ENCODE peak calls at places on chromosomes 11 and 22, in seven cellular contexts. One of them, this sample, is unnamed. For H3K27me3, the result is how much of the 10 kb centered on the place peaks cover.

GRCh38 chr11:12063251-12063650 is 47.1 kb upstream of the MICAL2 start:
- DNase-seq in SK-N-SH: no peak
- DNase-seq in K562: no peak
- DNase-seq in GM12878: no peak
- DNase-seq in H1: no peak
- DNase-seq in HCT116: no peak
- DNase-seq in HepG2: no peak
- DNase-seq in this sample: no peak

GRCh38 chr11:80109652-80110051 is 668.8 kb upstream of the TENM4 start:
- DNase-seq in SK-N-SH: no peak
- DNase-seq in HepG2: no peak
- DNase-seq in GM12878: no peak
- DNase-seq in H1: no peak
- DNase-seq in K562: no peak
- DNase-seq in HCT116: no peak
- DNase-seq in this sample: no peak

GRCh38 chr22:35921777-35922176 is 106.8 kb downstream of the RBFOX2 start:
- DNase-seq in HCT116: peak
- DNase-seq in H1: no peak
- DNase-seq in HepG2: peak
- DNase-seq in SK-N-SH: peak
- DNase-seq in K562: peak
- DNase-seq in GM12878: peak
- DNase-seq in this sample: peak

GRCh38 chr11:92697461-92698314 is 271.8 kb upstream of the MTNR1B start:
- DNase-seq in HCT116: no peak
- DNase-seq in H1: no peak
- DNase-seq in K562: no peak
- DNase-seq in SK-N-SH: peak
- DNase-seq in HepG2: no peak
- DNase-seq in GM12878: no peak
- DNase-seq in this sample: no peak

GRCh38 chr11:9859491-9860305 is 195.8 kb downstream of the SWAP70 start:
- DNase-seq in K562: no peak
- DNase-seq in HepG2: no peak
- DNase-seq in SK-N-SH: no peak
- DNase-seq in H1: no peak
- DNase-seq in HCT116: no peak
- DNase-seq in GM12878: no peak
- DNase-seq in this sample: no peak

GRCh38 chr22:48606684-48607307 is 1220.9 kb downstream of the BRD1 start:
- DNase-seq in SK-N-SH: no peak
- DNase-seq in K562: no peak
- DNase-seq in HCT116: no peak
- DNase-seq in H1: no peak
- DNase-seq in HepG2: no peak
- DNase-seq in GM12878: no peak
- DNase-seq in this sample: no peak

GRCh38 chr11:501001-501682 is 5.9 kb downstream of the RNH1 start:
- DNase-seq in SK-N-SH: no peak
- DNase-seq in K562: no peak
- DNase-seq in GM12878: no peak
- DNase-seq in HCT116: no peak
- DNase-seq in HepG2: no peak
- DNase-seq in H1: no peak
- DNase-seq in this sample: no peak

GRCh38 chr11:120527111-120527748 is 15.7 kb downstream of the GRIK4 start:
- DNase-seq in GM12878: no peak
- DNase-seq in SK-N-SH: peak
- DNase-seq in HepG2: no peak
- DNase-seq in K562: no peak
- DNase-seq in H1: peak
- DNase-seq in HCT116: no peak
- DNase-seq in this sample: no peak

GRCh38 chr11:75140269-75141138 is 10.4 kb upstream of the SLCO2B1 start:
- DNase-seq in H1: peak
- DNase-seq in SK-N-SH: peak
- DNase-seq in GM12878: peak
- DNase-seq in HepG2: peak
- DNase-seq in K562: peak
- DNase-seq in HCT116: peak
- DNase-seq in this sample: peak

GRCh38 chr11:107457205-107457557 is 444 bp downstream of the CWF19L2 start:
- DNase-seq in HepG2: no peak
- DNase-seq in H1: no peak
- DNase-seq in SK-N-SH: peak
- DNase-seq in K562: peak
- DNase-seq in HCT116: no peak
- DNase-seq in GM12878: no peak
- DNase-seq in this sample: peak

GRCh38 chr22:30643055-30643875 is 7.7 kb downstream of the SLC35E4 start:
- DNase-seq in HepG2: no peak
- DNase-seq in H1: no peak
- DNase-seq in SK-N-SH: no peak
- DNase-seq in GM12878: no peak
- DNase-seq in HCT116: no peak
- DNase-seq in K562: no peak
- DNase-seq in this sample: no peak

GRCh38 chr22:35528967-35529366 is 11.7 kb upstream of the RASD2 start:
- DNase-seq in HCT116: no peak
- DNase-seq in K562: no peak
- DNase-seq in SK-N-SH: no peak
- DNase-seq in H1: no peak
- DNase-seq in GM12878: no peak
- DNase-seq in HepG2: no peak
- DNase-seq in this sample: no peak

GRCh38 chr11:36409152-36409713 is 100.8 kb downstream of the TRAF6 start:
- DNase-seq in H1: no peak
- DNase-seq in HepG2: no peak
- DNase-seq in SK-N-SH: no peak
- DNase-seq in K562: peak
- DNase-seq in GM12878: no peak
- DNase-seq in HCT116: no peak
- DNase-seq in this sample: no peak

GRCh38 chr11:45073575-45074225 is 72.7 kb upstream of the PRDM11 start:
- DNase-seq in K562: no peak
- DNase-seq in H1: no peak
- DNase-seq in HCT116: no peak
- DNase-seq in GM12878: no peak
- DNase-seq in HepG2: no peak
- DNase-seq in SK-N-SH: no peak
- DNase-seq in this sample: no peak

GRCh38 chr22:38228873-38229740 is 27.3 kb downstream of the MAFF start:
- DNase-seq in GM12878: no peak
- DNase-seq in H1: no peak
- DNase-seq in HepG2: peak
- DNase-seq in K562: no peak
- DNase-seq in SK-N-SH: no peak
- DNase-seq in HCT116: peak
- DNase-seq in this sample: no peak

GRCh38 chr11:69636512-69636866 is 4.5 kb upstream of the CCND1 start:
- DNase-seq in HepG2: no peak
- DNase-seq in GM12878: no peak
- DNase-seq in K562: no peak
- DNase-seq in HCT116: peak
- DNase-seq in SK-N-SH: no peak
- DNase-seq in H1: peak
- DNase-seq in this sample: no peak

GRCh38 chr11:14418801-14419417 is 59.9 kb upstream of the RRAS2 start:
- DNase-seq in HCT116: peak
- DNase-seq in K562: peak
- DNase-seq in SK-N-SH: peak
- DNase-seq in HepG2: peak
- DNase-seq in H1: no peak
- DNase-seq in GM12878: no peak
- DNase-seq in this sample: no peak

GRCh38 chr22:46574993-46575914 is 37.8 kb upstream of the CELSR1 start:
- DNase-seq in SK-N-SH: peak
- DNase-seq in H1: no peak
- DNase-seq in HepG2: peak
- DNase-seq in K562: no peak
- DNase-seq in GM12878: no peak
- DNase-seq in HCT116: peak
- DNase-seq in this sample: no peak

GRCh38 chr11:118373871-118374270 is 14.5 kb downstream of the UBE4A start:
- DNase-seq in H1: no peak
- DNase-seq in HCT116: no peak
- DNase-seq in HepG2: no peak
- DNase-seq in GM12878: no peak
- DNase-seq in SK-N-SH: no peak
- DNase-seq in K562: no peak
- DNase-seq in this sample: no peak

GRCh38 chr11:11420512-11420911 is 67.5 kb upstream of the CSNK2A3 start:
- DNase-seq in H1: no peak
- DNase-seq in K562: peak
- DNase-seq in GM12878: no peak
- DNase-seq in SK-N-SH: no peak
- DNase-seq in HCT116: no peak
- DNase-seq in HepG2: no peak
- DNase-seq in this sample: no peak

GRCh38 chr22:41526802-41527799 is 17.2 kb downstream of the POLR3H start:
- DNase-seq in GM12878: no peak
- DNase-seq in H1: no peak
- DNase-seq in HCT116: no peak
- DNase-seq in K562: peak
- DNase-seq in SK-N-SH: peak
- DNase-seq in HepG2: no peak
- DNase-seq in this sample: no peak

DNA sequence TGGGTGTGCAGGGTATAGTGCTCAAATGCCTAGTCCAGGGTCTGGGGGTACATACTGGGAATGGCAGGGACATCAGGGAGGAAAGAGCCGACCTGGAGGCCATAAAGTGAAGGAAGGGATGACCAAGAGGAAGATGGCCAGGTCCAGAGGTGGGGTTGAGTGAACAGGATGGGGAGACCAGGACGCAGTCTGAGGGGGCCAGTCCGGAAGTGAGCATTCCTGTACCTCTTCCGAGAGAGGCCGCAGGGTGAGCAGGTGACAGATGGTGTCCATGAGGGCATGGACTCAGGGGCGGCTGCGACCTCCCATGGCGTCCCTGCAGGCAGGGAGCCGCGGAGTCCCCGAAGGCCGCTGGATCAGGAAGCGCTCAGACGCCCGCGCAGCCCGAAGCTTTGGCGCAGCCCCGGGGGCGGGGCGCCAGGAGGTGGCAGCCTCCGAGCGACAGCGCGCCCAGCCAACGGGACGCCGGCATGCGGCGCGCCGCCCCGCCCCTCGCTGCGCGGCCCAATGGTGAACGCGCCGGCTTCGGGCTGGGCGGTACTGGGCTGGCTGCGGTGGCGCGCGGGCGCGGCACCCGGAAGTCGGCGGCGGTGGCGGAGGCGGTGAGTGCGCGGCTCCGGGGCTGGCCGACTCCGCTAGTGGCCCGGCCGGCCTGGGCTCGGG is at the start of gene TANGO2:
- DNase-seq in HCT116: peak
- DNase-seq in H1: peak
- DNase-seq in GM12878: peak
- DNase-seq in HepG2: peak
- DNase-seq in K562: peak
- DNase-seq in SK-N-SH: peak
- DNase-seq in this sample: no peak
- TF ChIP-seq SIN3A in HCT116: peak
- TF ChIP-seq SIN3A in H1: no peak
- TF ChIP-seq SIN3A in GM12878: peak
- TF ChIP-seq SIN3A in HepG2: peak
- TF ChIP-seq SIN3A in K562: no peak
- TF ChIP-seq SIN3A in SK-N-SH: no peak
- TF ChIP-seq SIN3A in this sample: peak

GRCh38 chr11:2572491-2573239 is 127.1 kb downstream of the KCNQ1OT1 start:
- DNase-seq in GM12878: no peak
- DNase-seq in SK-N-SH: no peak
- DNase-seq in HCT116: no peak
- DNase-seq in H1: no peak
- DNase-seq in HepG2: no peak
- DNase-seq in K562: no peak
- DNase-seq in this sample: no peak
- H3K27me3 ChIP-seq in GM12878: under half
- H3K27me3 ChIP-seq in SK-N-SH: under half
- H3K27me3 ChIP-seq in HCT116: under half
- H3K27me3 ChIP-seq in H1: under half
- H3K27me3 ChIP-seq in HepG2: under half
- H3K27me3 ChIP-seq in K562: under half
- H3K27me3 ChIP-seq in this sample: under half

DNA sequence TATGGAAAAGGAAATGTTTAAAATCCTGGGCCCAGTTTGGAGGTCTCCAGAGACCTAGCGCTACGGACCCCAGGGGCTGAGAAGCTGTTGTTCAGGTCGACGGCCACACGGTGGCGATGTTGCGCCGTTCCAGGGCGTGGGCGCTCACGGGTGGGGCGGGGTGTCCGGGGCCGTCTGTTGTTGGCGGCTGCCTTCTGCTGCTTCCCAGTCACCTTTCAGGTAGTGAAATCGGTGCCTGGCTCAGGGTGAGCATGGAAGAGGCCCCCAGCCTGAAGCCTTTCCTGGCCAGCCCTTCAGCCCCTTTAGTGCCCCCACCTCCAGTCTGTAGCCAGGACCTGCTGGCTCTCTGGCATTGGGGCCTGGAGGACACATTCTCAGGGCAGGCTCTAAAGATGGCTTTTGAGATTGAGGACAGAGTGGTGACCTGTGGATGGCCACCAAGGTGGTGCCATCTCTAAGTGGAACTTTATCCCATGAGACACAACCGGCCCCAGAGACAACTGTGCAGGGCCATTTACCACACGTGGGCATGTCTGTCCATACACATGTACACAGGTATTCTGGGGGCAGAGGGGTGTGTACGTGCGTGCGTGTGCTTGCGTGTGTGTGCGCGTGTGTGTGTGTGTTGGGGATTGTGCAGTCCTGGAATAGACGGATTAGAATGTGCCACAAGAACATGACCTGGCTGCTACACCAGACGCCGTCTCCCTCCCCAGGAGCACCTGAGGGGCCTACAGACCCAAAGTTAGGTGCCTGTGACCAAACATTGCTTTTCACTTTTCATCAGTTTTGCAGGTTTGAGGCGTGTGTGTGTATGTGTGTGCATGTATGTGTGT is 53.8 kb downstream of the ST14 start:
- DNase-seq in HepG2: peak
- DNase-seq in HCT116: peak
- DNase-seq in K562: peak
- DNase-seq in SK-N-SH: peak
- DNase-seq in H1: peak
- DNase-seq in GM12878: no peak
- DNase-seq in this sample: peak
- TF ChIP-seq POLR2AphosphoS5 in HepG2: no peak
- TF ChIP-seq POLR2AphosphoS5 in HCT116: no peak
- TF ChIP-seq POLR2AphosphoS5 in K562: no peak
- TF ChIP-seq POLR2AphosphoS5 in SK-N-SH: no peak
- TF ChIP-seq POLR2AphosphoS5 in H1: no peak
- TF ChIP-seq POLR2AphosphoS5 in GM12878: no peak
- TF ChIP-seq POLR2AphosphoS5 in this sample: no peak

DNA sequence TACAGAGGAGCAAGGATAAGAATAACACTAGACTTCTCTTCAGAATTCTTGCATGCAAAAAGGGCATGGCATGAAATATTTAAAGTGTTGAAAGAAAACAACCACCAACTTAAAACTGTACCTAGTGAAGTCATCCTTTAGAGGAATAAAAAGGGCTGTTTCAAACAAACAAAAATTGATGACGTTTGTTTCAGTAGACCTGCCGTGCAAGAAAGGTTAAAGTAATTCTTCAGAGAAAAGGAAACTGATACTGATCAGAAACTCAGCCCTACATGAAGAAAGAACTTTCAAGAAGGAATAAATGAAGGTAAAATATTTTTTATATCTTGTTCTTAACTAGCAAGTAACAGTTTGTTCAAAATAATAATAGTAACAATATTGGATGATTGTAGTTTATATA is 27.5 kb downstream of the MRGPRX2 start:
- DNase-seq in SK-N-SH: no peak
- DNase-seq in HepG2: no peak
- DNase-seq in K562: no peak
- DNase-seq in H1: no peak
- DNase-seq in GM12878: no peak
- DNase-seq in HCT116: no peak
- DNase-seq in this sample: no peak
- TF ChIP-seq SIN3A in SK-N-SH: no peak
- TF ChIP-seq SIN3A in HepG2: no peak
- TF ChIP-seq SIN3A in K562: no peak
- TF ChIP-seq SIN3A in H1: no peak
- TF ChIP-seq SIN3A in GM12878: no peak
- TF ChIP-seq SIN3A in HCT116: no peak
- TF ChIP-seq SIN3A in this sample: no peak